ENCODE peak calls at places on chromosomes 4 and X, in five cellular contexts. S is kidney, K is choroid plexus epithelial cell, Y is astrocyte of the spinal cord, V is upper lobe of left lung. J is an unnamed sample.

GRCh38 chrX:23334536-23334870 is at the start of gene PTCHD1:
- DNase-seq in Y (no peak), V (peak), K (no peak), S (no peak), J (no peak)

GRCh38 chr4:33160126-33160525 is 2440.0 kb downstream of the PCDH7 start:
- DNase-seq in K (peak), Y (no peak), S (no peak), V (no peak), J (peak)

GRCh38 chr4:5045099-5045498 is 6.2 kb upstream of the STK32B start:
- DNase-seq in Y (peak), K (peak), S (no peak), V (no peak), J (peak)

GRCh38 chrX:23373129-23373804 is 38.6 kb downstream of the PTCHD1 start:
- DNase-seq in Y (peak), V (no peak), K (peak), S (no peak), J (peak)

GRCh38 chr4:19776021-19776459 is 475.7 kb upstream of the SLIT2 start:
- DNase-seq in Y (peak), K (peak), S (peak), V (no peak), J (peak)

GRCh38 chrX:9785944-9786741 is at the start of gene SHROOM2:
- DNase-seq in K (no peak), Y (no peak), S (no peak), V (peak), J (no peak)

GRCh38 chr4:157655101-157655818 is 434.7 kb downstream of the GRIA2 start:
- DNase-seq in Y (no peak), V (no peak), S (no peak), K (no peak), J (no peak)

GRCh38 chr4:31005037-31005436 is 284.9 kb downstream of the PCDH7 start:
- DNase-seq in V (no peak), K (no peak), S (no peak), Y (no peak), J (no peak)

GRCh38 chr4:87529187-87529586 is at the start of gene SPARCL1:
- DNase-seq in Y (no peak), V (no peak), K (no peak), S (no peak), J (peak)

GRCh38 chr4:121272526-121272925 is 108.3 kb downstream of the QRFPR start:
- DNase-seq in K (peak), V (no peak), Y (peak), S (no peak), J (peak)

GRCh38 chr4:8732681-8733243 is 138.9 kb downstream of the HMX1 start:
- DNase-seq in K (no peak), Y (no peak), V (no peak), S (peak), J (no peak)

GRCh38 chr4:72767903-72768817 is 199.1 kb upstream of the ADAMTS3 start:
- DNase-seq in Y (peak), V (no peak), K (peak), S (no peak), J (peak)

GRCh38 chr4:12956026-12956425 is 528.1 kb downstream of the RAB28 start:
- DNase-seq in V (no peak), Y (no peak), S (no peak), K (no peak), J (no peak)

GRCh38 chrX:128460835-128461234 is 408.6 kb upstream of the ACTRT1 start:
- DNase-seq in S (no peak), Y (no peak), V (no peak), K (no peak), J (no peak)

GRCh38 chr4:91319869-91320268 is 983.9 kb upstream of the GRID2 start:
- DNase-seq in S (no peak), K (no peak), V (no peak), Y (no peak), J (no peak)

GRCh38 chrX:131944936-131945902 is 77.9 kb upstream of the STK26 start:
- DNase-seq in K (no peak), V (no peak), S (no peak), Y (no peak), J (no peak)

GRCh38 chrX:136880003-136880451 is 498 bp downstream of the RBMX start:
- DNase-seq in S (peak), Y (no peak), K (peak), V (peak), J (peak)

GRCh38 chr4:133802741-133803140 is 398.8 kb downstream of the PABPC4L start:
- DNase-seq in K (peak), V (no peak), Y (peak), S (no peak), J (peak)

GRCh38 chr4:5887011-5887360 is 5.9 kb downstream of the CRMP1 start:
- DNase-seq in S (no peak), V (no peak), K (no peak), Y (no peak), J (no peak)

GRCh38 chr4:15322016-15322415 is 105.8 kb upstream of the C1QTNF7 start:
- DNase-seq in V (no peak), K (no peak), Y (no peak), S (no peak), J (no peak)

GRCh38 chrX:154357205-154357604 is 17.2 kb downstream of the FLNA start:
- DNase-seq in S (no peak), Y (no peak), K (no peak), V (peak), J (no peak)

GRCh38 chr4:97507587-97508245 is 635.6 kb downstream of the STPG2 start:
- DNase-seq in V (no peak), K (peak), Y (peak), S (no peak), J (no peak)

GRCh38 chr4:96603635-96604034 is 763.7 kb downstream of the PDHA2 start:
- DNase-seq in V (no peak), S (no peak), Y (no peak), K (peak), J (no peak)

GRCh38 chr4:64857815-64858214 is 448.6 kb upstream of the TECRL start:
- DNase-seq in Y (no peak), V (no peak), K (no peak), S (no peak), J (no peak)

GRCh38 chr4:82721819-82722423 is 76.7 kb downstream of the SCD5 start:
- DNase-seq in K (peak), V (no peak), Y (no peak), S (no peak), J (no peak)

GRCh38 chr4:36757623-36758311 is 476.4 kb downstream of the DTHD1 start:
- DNase-seq in V (no peak), Y (no peak), S (no peak), K (no peak), J (no peak)

GRCh38 chr4:78938474-78938867 is 767 bp downstream of the PAQR3 start:
- DNase-seq in S (no peak), K (no peak), V (no peak), Y (no peak), J (no peak)

GRCh38 chrX:51834076-51834475 is 59.3 kb upstream of the MAGED1 start:
- DNase-seq in V (no peak), K (no peak), Y (no peak), S (no peak), J (no peak)

GRCh38 chr4:122959441-122959840 is 37.0 kb upstream of the NUDT6 start:
- DNase-seq in V (no peak), Y (no peak), K (no peak), S (no peak), J (no peak)

GRCh38 chr4:73066928-73067327 is 2.6 kb downstream of the COX18 start:
- DNase-seq in Y (no peak), S (no peak), V (no peak), K (no peak), J (no peak)

GRCh38 chr4:2155246-2155645 is 86.7 kb downstream of the HAUS3 start:
- DNase-seq in Y (no peak), S (no peak), K (no peak), V (no peak), J (no peak)

GRCh38 chr4:53852343-53852742 is 212.1 kb downstream of the CHIC2 start:
- DNase-seq in V (no peak), S (no peak), K (peak), Y (peak), J (peak)

GRCh38 chr4:74716436-74716765 is 77.9 kb downstream of the BTC start:
- DNase-seq in K (no peak), V (no peak), Y (no peak), S (peak), J (no peak)

GRCh38 chr4:47213971-47214370 is 182.6 kb downstream of the GABRB1 start:
- DNase-seq in V (no peak), S (no peak), K (peak), Y (peak), J (peak)

GRCh38 chrX:12013220-12013619 is 125.1 kb upstream of the FRMPD4 start:
- DNase-seq in S (no peak), K (peak), V (no peak), Y (peak), J (peak)

GRCh38 chr4:3747582-3747906 is 18.6 kb upstream of the ADRA2C start:
- DNase-seq in Y (no peak), K (peak), S (no peak), V (peak), J (no peak)

GRCh38 chr4:7156273-7157139 is 35.8 kb upstream of the SORCS2 start:
- DNase-seq in K (peak), Y (no peak), S (no peak), V (no peak), J (peak)

DNA sequence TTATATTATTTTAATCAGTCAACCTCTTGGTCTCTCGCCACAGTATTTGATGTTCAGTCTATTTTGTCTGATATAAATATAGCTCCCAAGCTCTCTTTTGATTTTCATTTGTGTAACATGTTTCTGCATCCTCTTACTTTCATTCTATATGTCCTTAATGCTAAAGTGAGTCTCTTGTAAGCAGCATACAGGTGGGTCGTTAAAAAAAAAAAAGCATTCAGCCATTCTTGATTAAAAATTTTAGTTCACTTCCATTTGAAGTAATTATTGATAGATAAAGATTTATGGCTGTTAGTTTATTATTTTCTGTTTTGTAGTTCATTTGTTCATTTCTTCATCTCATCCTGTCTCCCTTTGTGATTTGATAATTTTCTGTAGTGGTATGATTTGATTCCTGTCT is 229.1 kb downstream of the GUCY2F start:
- DNase-seq in V (no peak), S (no peak), K (no peak), Y (no peak), J (no peak)
- TF ChIP-seq CTCF in V (no peak), S (no peak), K (no peak), Y (no peak), J (no peak)

DNA sequence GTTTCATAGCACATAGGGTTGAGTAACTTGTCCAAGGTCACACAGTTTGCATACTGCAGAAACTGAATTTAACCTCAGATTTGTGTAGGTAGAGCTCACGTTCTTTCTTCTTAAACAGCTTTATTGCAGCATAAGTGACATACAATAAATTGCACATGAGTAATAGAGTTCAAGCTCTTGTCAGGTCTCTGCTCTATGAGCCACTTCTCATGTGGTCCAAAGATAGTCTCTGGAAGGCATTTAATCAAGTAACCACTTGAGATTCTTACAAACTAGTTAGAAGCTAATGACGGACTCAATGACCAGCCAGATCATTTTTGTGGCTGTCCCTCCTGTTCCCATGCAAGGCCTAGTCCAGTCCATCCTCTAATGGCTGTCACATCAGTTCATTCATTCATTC is 68.9 kb downstream of the MAOB start:
- DNase-seq in Y (no peak), V (no peak), K (no peak), S (no peak), J (no peak)
- H3K4me3 ChIP-seq in Y (no peak), V (no peak), K (no peak), S (no peak), J (no peak)

GRCh38 chrX:38654302-38654701 is 93.0 kb downstream of the TSPAN7 start:
- DNase-seq in S (no peak), Y (peak), K (peak), V (no peak), J (peak)
- TF ChIP-seq CTCF in S (peak), Y (peak), K (peak), V (peak), J (peak)

DNA sequence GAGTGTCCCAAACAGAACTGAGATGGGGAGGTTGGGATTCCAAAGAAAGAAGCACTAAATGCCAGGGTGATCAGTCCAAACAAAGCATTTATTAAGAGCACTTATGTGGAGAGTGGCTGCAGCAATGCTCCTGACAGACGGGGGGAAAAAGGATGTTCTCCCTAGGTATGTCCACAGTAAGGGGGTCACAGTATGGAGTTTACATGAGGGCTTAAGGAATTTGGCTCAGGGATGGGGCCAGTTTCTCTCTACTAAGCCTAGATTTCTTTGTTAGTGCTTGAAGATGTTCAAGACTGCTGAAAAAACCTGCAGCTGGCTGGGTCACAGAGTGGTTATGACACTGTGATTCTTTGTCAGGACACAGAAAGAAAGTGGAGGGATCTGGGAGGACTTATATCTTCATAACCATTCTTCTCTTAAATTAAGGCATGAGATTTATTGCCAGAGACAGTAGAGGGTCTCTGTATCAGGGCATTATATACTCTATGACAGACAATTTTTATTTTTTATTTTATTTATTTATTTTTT is 1468.0 kb downstream of the C4orf33 start:
- DNase-seq in K (no peak), S (no peak), V (no peak), Y (no peak), J (no peak)
- H3K4me3 ChIP-seq in K (peak), S (peak), V (no peak), Y (peak), J (peak)

GRCh38 chr4:39591290-39591689 is 47.4 kb downstream of the SMIM14 start:
- DNase-seq in S (no peak), Y (no peak), V (no peak), K (peak), J (peak)
- TF ChIP-seq CTCF in S (no peak), Y (no peak), V (peak), K (no peak), J (peak)

DNA sequence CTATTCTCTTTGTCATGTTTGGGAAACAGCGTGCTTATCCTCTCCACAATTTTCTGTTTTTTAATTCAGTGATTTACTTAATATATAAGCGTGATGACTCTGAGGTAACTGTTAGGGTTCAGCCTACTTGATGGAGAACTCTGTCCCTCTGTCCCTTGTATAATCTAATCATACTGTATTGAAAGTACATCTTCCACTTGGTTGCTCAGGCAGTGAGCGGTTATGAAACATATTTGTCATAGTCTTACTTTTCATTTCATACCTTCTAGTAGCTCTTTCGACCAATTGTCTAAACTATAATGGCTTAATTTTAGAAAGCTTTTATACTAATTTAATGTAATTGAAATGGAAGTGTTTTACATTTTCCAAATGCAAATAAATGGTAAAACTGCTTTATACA is 469.0 kb downstream of the TLL1 start:
- DNase-seq in V (no peak), S (no peak), K (no peak), Y (no peak), J (no peak)
- H3K4me3 ChIP-seq in V (no peak), S (no peak), K (no peak), Y (no peak), J (no peak)

GRCh38 chr4:140600408-140600807 is 31.6 kb upstream of the UCP1 start:
- DNase-seq in V (peak), S (no peak), K (no peak), Y (no peak), J (no peak)

DNA sequence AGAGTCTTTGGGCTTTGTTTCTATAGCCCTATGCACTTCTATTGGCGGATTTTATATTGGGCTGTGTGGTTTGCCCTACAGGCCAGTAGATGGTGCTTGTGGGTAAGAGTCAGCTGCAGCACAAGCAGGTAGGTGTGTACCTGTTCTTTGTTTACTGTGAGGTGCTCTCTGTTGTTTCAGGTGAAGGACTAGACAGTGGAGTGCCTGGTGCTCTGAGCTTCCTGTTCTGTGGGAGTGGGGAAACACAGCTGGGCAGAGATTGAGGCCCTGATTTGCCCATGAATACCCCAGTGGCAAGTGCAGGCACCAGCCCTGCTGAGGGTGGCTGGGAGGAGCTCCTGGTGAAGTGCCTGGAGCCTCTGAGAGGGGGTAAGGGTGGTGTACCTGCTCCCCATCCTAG is 26.3 kb upstream of the UCP1 start:
- DNase-seq in V (no peak), S (no peak), K (peak), Y (no peak), J (peak)
- TF ChIP-seq CTCF in V (peak), S (peak), K (peak), Y (peak), J (peak)

GRCh38 chr4:81472249-81473085 is 760 bp upstream of the RASGEF1B start:
- DNase-seq in K (peak), S (no peak), Y (peak), V (no peak), J (peak)
- H3K4me3 ChIP-seq in K (peak), S (peak), Y (peak), V (no peak), J (peak)

DNA sequence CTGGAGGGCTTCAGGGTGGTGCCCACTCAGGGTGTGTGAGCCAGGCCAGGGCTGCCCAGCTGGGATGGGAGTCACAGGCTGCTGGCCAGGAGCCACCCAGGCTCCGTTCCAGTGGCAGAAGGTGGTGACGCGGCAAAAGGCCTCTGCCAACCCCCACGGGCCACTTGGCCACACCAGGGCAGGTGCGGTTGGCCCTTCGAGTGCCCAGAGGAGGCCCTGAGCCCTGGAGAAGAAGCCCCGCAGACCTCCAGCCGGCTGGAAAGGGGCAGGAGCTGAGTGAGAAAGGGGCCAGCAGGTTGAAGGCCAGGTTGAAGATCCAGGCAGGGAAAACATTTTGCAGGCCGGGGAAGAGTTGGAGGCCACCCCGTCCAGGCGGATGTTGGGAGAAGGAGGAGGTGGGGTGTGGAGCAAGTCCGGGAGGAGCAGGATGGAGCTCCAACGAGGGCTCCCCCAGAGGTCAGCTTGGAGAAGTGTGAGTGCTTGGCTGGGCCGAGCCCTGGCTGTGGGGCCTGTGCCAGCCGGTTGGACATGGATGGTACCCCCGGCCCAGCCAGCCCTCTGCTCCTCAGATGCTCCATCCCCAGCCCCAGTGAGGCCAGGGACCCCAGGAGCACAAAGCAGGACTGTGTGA is 2.8 kb upstream of the CPLX1 start:
- DNase-seq in Y (no peak), K (peak), V (peak), S (peak), J (peak)
- TF ChIP-seq CTCF in Y (no peak), K (peak), V (no peak), S (no peak), J (no peak)